ENCODE peak calls at places on chromosomes 3 and 15, in eight cellular contexts. D, T, P, O, C, Q, V and S are unnamed samples. For H3K4me1 and H4K20me1, the result is how much of the 10 kb centered on the place peaks cover.

GRCh38 chr3:155744626-155745324 is at the start of gene PLCH1:
- DNase-seq in V (no peak), C (no peak), T (peak), O (peak), P (peak), D (no peak), Q (peak), S (peak)

GRCh38 chr15:82046668-82047492 is 1.1 kb upstream of the MEX3B start:
- DNase-seq in O (peak), V (peak), Q (peak), C (no peak), P (peak), T (peak), D (peak), S (peak)

GRCh38 chr3:193938613-193939012 is 197.3 kb upstream of the HES1 start:
- DNase-seq in P (peak), O (no peak), Q (no peak), C (no peak), D (no peak), T (peak), V (no peak), S (no peak)

GRCh38 chr3:170132335-170132734 is 49.2 kb downstream of the PHC3 start:
- DNase-seq in C (no peak), O (no peak), V (peak), T (no peak), Q (no peak), D (no peak), P (no peak), S (no peak)

GRCh38 chr3:159892171-159892791 is 96.4 kb upstream of the IL12A start:
- DNase-seq in P (no peak), D (no peak), Q (no peak), T (no peak), C (no peak), V (no peak), O (no peak), S (no peak)

GRCh38 chr3:156888576-156888975 is 62.4 kb downstream of the LEKR1 start:
- DNase-seq in D (no peak), V (no peak), O (no peak), Q (no peak), P (no peak), C (no peak), T (no peak), S (no peak)

GRCh38 chr15:98649996-98650870 is 1.9 kb downstream of the IGF1R start:
- DNase-seq in P (no peak), V (no peak), T (peak), Q (peak), O (peak), C (no peak), D (no peak), S (peak)

GRCh38 chr3:182728248-182728647 is 65.1 kb upstream of the ATP11B start:
- DNase-seq in P (no peak), T (no peak), V (no peak), Q (no peak), D (no peak), C (no peak), O (no peak), S (no peak)

GRCh38 chr15:60844431-60845174 is 365.7 kb upstream of the ICE2 start:
- DNase-seq in O (no peak), C (no peak), Q (no peak), V (no peak), T (no peak), P (no peak), D (no peak), S (no peak)

GRCh38 chr3:114380233-114380645 is 86.4 kb downstream of the TIGIT start:
- DNase-seq in Q (no peak), V (no peak), O (no peak), P (no peak), T (no peak), C (no peak), D (no peak), S (peak)

GRCh38 chr3:161273589-161274218 is 52.6 kb downstream of the NMD3 start:
- DNase-seq in P (no peak), D (no peak), O (no peak), Q (peak), C (no peak), V (peak), T (peak), S (peak)

GRCh38 chr15:100383302-100384107 is 41.7 kb upstream of the ADAMTS17 start:
- DNase-seq in T (peak), Q (peak), V (peak), D (no peak), C (no peak), O (peak), P (peak), S (peak)

GRCh38 chr15:90883971-90884718 is at the start of gene FES:
- DNase-seq in D (no peak), Q (no peak), V (no peak), C (no peak), P (peak), O (no peak), T (peak), S (peak)

GRCh38 chr15:49926731-49927130 is 192.3 kb downstream of the ATP8B4 start:
- DNase-seq in D (no peak), V (no peak), T (no peak), Q (no peak), O (no peak), C (no peak), P (no peak), S (no peak)

GRCh38 chr15:96593735-96594134 is 263.2 kb downstream of the NR2F2 start:
- DNase-seq in O (no peak), V (no peak), D (no peak), Q (no peak), C (no peak), T (peak), P (no peak), S (no peak)

GRCh38 chr3:116093374-116093773 is 351.9 kb downstream of the LSAMP start:
- DNase-seq in O (no peak), P (no peak), C (no peak), Q (no peak), T (no peak), D (no peak), V (no peak), S (no peak)

GRCh38 chr15:23565395-23566069 is at the start of gene MKRN3:
- DNase-seq in T (no peak), V (no peak), P (no peak), D (no peak), O (peak), Q (peak), C (no peak), S (no peak)

GRCh38 chr3:54665201-54665600 is 262.7 kb downstream of the LRTM1 start:
- DNase-seq in P (no peak), D (no peak), V (no peak), T (no peak), O (no peak), C (no peak), Q (no peak), S (no peak)

GRCh38 chr3:192719964-192720363 is 7.4 kb downstream of the FGF12 start:
- DNase-seq in O (no peak), Q (no peak), T (no peak), C (no peak), D (no peak), V (peak), P (no peak), S (no peak)

GRCh38 chr15:48437178-48437577 is 105.9 kb downstream of the DUT start:
- DNase-seq in V (no peak), P (no peak), T (no peak), O (no peak), Q (no peak), D (no peak), C (no peak), S (no peak)

GRCh38 chr3:48952510-48953118 is 34.0 kb downstream of the ARIH2 start:
- DNase-seq in C (no peak), Q (peak), T (peak), P (peak), O (peak), V (peak), D (no peak), S (peak)

GRCh38 chr3:148106062-148106461 is 591.6 kb upstream of the AGTR1 start:
- DNase-seq in P (no peak), O (no peak), V (no peak), T (no peak), Q (no peak), C (no peak), D (no peak), S (no peak)

GRCh38 chr3:11530153-11530721 is 113.5 kb downstream of the VGLL4 start:
- DNase-seq in T (no peak), D (peak), Q (no peak), O (no peak), C (no peak), P (no peak), V (no peak), S (peak)

GRCh38 chr3:2659896-2660295 is 450.3 kb downstream of the IL5RA start:
- DNase-seq in D (no peak), V (no peak), C (no peak), Q (no peak), O (no peak), T (no peak), P (no peak), S (no peak)

GRCh38 chr3:98563661-98564281 is 29.6 kb downstream of the CPOX start:
- DNase-seq in P (no peak), T (no peak), Q (no peak), V (peak), C (no peak), D (no peak), O (no peak), S (no peak)

GRCh38 chr3:134904796-134905646 is 110.0 kb downstream of the EPHB1 start:
- DNase-seq in V (no peak), T (peak), C (peak), Q (no peak), D (no peak), O (no peak), P (no peak), S (no peak)

GRCh38 chr15:79204886-79205285 is 77.6 kb upstream of the ANKRD34C start:
- DNase-seq in C (no peak), O (no peak), D (no peak), V (no peak), Q (no peak), P (no peak), T (no peak), S (no peak)

GRCh38 chr15:74808073-74808839 is 4.4 kb upstream of the LMAN1L start:
- DNase-seq in V (no peak), T (no peak), D (no peak), C (no peak), O (peak), P (no peak), Q (no peak), S (no peak)

GRCh38 chr3:108409791-108410190 is 100.6 kb downstream of the MYH15 start:
- DNase-seq in Q (no peak), P (no peak), T (no peak), O (no peak), D (no peak), C (no peak), V (no peak), S (no peak)

GRCh38 chr15:36373549-36373948 is 205.9 kb upstream of the CDIN1 start:
- DNase-seq in C (no peak), O (no peak), Q (no peak), V (no peak), D (no peak), T (no peak), P (no peak), S (no peak)

GRCh38 chr15:36372968-36373367 is 206.5 kb upstream of the CDIN1 start:
- DNase-seq in O (no peak), V (no peak), D (no peak), Q (no peak), T (no peak), C (no peak), P (no peak), S (no peak)

GRCh38 chr15:36370735-36371115 is 208.7 kb upstream of the CDIN1 start:
- DNase-seq in Q (no peak), C (no peak), V (no peak), O (no peak), D (peak), T (no peak), P (no peak), S (no peak)

GRCh38 chr15:36370051-36370734 is 209.2 kb upstream of the CDIN1 start:
- DNase-seq in O (no peak), D (no peak), T (no peak), C (no peak), Q (no peak), V (no peak), P (no peak), S (no peak)

DNA sequence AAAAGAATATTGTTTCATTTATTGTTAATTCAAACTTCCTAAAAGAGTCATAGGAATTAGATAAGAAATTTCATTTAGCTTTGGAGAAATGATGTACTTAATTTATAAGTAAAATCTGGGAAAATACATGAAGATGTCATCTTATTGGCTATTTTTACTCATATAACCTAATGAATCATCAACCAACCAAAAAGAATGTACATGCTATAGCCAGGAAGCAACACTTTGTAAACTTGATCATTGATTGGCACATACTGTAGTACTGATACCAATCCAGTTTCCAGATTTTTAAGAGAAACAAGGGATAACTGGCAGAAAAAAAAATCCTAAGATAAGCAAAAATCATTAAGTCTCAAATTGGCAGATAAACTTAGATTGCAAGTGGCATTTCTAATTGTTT is 207.9 kb upstream of the CDIN1 start:
- DNase-seq in D (peak), V (no peak), P (no peak), O (no peak), Q (no peak), T (no peak), C (no peak), S (no peak)
- H3K4me1 ChIP-seq in D (under half), V (under half), P (under half), O (half or more), Q (under half), T (under half), C (under half), S (under half)

GRCh38 chr3:175526191-175526590 is 667.1 kb downstream of the NAALADL2 start:
- DNase-seq in P (no peak), V (no peak), C (no peak), D (no peak), O (no peak), T (no peak), Q (no peak), S (no peak)
- H2AFZ ChIP-seq in P (no peak), V (no peak), C (no peak), D (peak), O (peak), T (no peak), Q (peak), S (no peak)

DNA sequence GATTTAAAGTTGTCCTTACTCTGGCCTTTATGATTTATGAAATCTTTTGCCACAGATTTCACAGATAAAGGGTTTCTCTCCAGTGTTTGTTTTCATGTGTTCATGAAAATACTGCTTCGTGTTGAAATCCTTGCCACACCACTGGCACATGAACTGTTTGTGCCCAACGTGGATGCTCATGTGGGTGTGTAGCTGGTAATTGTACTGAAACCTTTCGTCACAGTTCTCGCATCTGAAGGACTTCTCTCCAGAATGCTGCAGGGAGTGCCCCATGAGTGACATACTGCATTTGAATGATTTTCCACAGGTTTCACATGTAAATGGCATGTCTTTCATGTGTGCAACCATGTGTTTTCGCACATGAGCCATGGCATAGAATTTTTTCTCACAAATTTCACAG is 111.9 kb downstream of the DOCK3 start:
- DNase-seq in P (no peak), C (no peak), V (no peak), D (no peak), O (no peak), Q (no peak), T (no peak), S (no peak)
- H4K20me1 ChIP-seq in P (under half), C (under half), V (under half), D (under half), O (under half), Q (under half), T (under half), S (under half)

DNA sequence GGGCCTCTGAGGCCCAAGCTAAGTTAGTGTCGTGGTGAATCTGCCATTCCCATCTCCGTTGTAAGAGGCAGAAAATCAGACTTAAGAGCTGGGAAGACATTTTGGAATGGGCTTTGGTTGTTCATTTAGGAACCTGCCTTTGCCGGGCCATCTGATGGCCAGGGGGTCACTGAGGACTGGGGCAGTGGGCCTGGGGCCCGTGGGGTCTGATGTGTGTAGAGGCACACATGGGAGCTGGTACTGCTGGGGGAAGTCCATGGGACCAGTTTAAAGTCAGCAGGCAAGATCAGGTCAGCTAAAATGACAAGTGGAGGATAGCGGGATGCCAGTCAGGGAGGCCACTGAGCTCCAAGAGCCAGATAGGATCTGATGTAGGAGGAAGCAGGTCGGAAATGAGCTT is 38.3 kb upstream of the RGMA start:
- DNase-seq in O (no peak), T (no peak), C (no peak), D (no peak), Q (no peak), V (no peak), P (no peak), S (no peak)
- H3K4me1 ChIP-seq in O (under half), T (under half), C (under half), D (under half), Q (under half), V (under half), P (under half), S (under half)

DNA sequence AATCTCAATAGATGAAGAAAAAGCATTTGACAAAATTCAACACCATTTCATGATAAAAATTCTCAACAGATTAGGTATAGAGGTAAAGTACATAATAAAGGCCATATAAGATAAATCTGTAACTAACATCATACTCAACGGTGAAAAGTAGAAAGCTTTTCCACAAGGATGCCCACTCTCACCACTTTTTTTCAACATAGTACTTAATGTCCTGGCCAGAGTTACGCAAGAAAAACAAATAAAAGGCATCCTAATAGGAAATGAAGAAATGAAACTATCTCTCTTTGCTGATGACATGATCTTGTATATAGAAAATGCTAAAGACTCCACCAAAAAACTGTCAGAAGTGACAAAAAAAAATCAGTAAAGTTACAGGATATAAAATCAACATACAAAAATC is 33.0 kb downstream of the THBS1 start:
- DNase-seq in C (no peak), O (no peak), D (no peak), T (no peak), Q (no peak), V (no peak), P (no peak), S (no peak)
- H2AFZ ChIP-seq in C (no peak), O (no peak), D (no peak), T (no peak), Q (no peak), V (no peak), P (no peak), S (no peak)

GRCh38 chr15:88104357-88104756 is 152.2 kb downstream of the NTRK3 start:
- DNase-seq in V (no peak), Q (no peak), T (no peak), P (no peak), O (no peak), D (no peak), C (no peak), S (no peak)

GRCh38 chr15:88106063-88106462 is 150.5 kb downstream of the NTRK3 start:
- DNase-seq in Q (no peak), P (no peak), T (no peak), O (no peak), C (no peak), D (no peak), V (no peak), S (no peak)

GRCh38 chr15:88113909-88114308 is 142.6 kb downstream of the NTRK3 start:
- DNase-seq in D (no peak), Q (no peak), V (no peak), C (no peak), P (no peak), T (no peak), O (no peak), S (no peak)

DNA sequence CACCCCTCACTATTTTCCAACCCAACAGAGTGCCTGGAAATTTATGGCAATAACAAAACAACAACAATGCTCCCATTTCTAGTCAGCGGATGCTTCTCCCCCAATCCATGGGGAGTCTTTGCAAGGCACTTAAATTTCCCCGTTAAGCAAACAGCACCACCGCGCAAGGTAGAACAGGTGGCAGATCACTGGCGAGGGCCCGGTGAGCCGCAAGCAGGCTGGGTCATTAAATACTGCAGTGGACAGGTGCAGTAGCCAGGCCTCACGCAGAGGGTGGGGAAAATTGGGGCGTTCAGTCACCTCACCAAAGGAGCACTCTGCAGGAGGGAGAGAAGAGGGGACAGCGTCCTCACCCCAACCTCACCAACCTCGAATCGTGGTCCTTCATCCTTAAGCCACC is 147.5 kb downstream of the NTRK3 start:
- DNase-seq in D (no peak), V (no peak), C (no peak), T (no peak), Q (no peak), O (no peak), P (no peak), S (no peak)
- H4K20me1 ChIP-seq in D (under half), V (under half), C (under half), T (under half), Q (under half), O (under half), P (under half), S (under half)

DNA sequence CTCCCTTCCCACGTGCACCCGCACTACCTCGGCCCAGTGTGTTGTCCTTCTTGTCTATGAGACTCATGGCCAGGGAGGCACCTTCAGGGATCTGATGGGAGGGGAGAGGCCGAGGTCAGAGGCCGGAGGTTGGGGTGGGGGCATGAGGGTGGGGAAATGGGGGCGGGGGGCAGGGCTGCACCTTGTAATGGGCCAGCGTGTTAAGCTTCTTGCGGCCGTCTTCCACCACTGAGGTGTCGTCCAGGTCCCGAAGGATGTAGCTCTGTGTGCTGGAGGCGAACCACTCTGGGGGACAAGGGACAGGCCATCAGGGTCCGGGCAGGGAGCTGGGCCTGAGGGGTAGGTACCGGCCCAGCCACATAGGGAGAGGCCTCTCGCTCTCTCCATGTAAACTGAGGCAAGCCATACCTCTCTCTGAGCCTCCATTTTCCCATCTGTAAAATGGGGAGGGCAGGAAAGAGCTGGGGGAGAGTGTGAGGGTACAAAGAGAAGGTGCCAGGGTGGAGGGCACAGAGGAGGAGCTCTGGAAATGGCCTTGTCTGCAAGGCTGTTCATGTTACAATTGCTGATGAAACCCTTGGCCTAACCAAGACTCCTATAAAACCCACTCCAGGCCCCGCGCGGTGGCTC is 18.8 kb downstream of the H1-8 start:
- DNase-seq in Q (no peak), C (no peak), P (no peak), T (no peak), D (no peak), O (no peak), V (no peak), S (no peak)
- H3K4me1 ChIP-seq in Q (under half), C (under half), P (under half), T (under half), D (under half), O (under half), V (under half), S (under half)